ENCODE peak calls at places on chromosome 11, in five cellular contexts. O is right lobe of liver, Z is fibroblast of lung, J is caudate nucleus, Y is H9. S is an unnamed sample.

GRCh38 chr11:124339671-124340447 is 19.9 kb upstream of the OR8D2 start:
- DNase-seq in O (no peak), Z (no peak), J (no peak), Y (no peak), S (no peak)

GRCh38 chr11:9664276-9665171 is 647 bp downstream of the SWAP70 start:
- DNase-seq in O (peak; percentile 57), Z (peak; percentile 54), J (no peak), Y (peak; percentile 39), S (peak; percentile 55)

GRCh38 chr11:125163431-125164011 is 1.0 kb upstream of the PKNOX2 start:
- DNase-seq in O (no peak), Z (no peak), J (no peak), Y (peak; percentile 74), S (no peak)

GRCh38 chr11:86990079-86990478 is 34.9 kb upstream of the FZD4 start:
- DNase-seq in O (no peak), Z (peak; percentile 17), J (no peak), Y (no peak), S (no peak)

GRCh38 chr11:83865636-83866461 is 579.7 kb upstream of the CCDC90B start:
- DNase-seq in O (no peak), Z (peak; percentile 23), J (no peak), Y (no peak), S (no peak)

GRCh38 chr11:2591805-2592204 is 108.0 kb downstream of the KCNQ1OT1 start:
- DNase-seq in O (no peak), Z (no peak), J (no peak), Y (peak; percentile 23), S (no peak)

GRCh38 chr11:77705195-77705876 is 67.7 kb upstream of the CLNS1A start:
- DNase-seq in O (no peak), Z (peak; percentile 9), J (no peak), Y (no peak), S (no peak)

GRCh38 chr11:33722579-33723234 is 13.5 kb downstream of the CD59 start:
- DNase-seq in O (no peak), Z (peak; percentile 67), J (no peak), Y (no peak), S (no peak)

GRCh38 chr11:26949846-26950245 is 44.1 kb upstream of the FIBIN start:
- DNase-seq in O (no peak), Z (no peak), J (no peak), Y (no peak), S (no peak)

GRCh38 chr11:86660011-86660595 is 12.3 kb downstream of the ME3 start:
- DNase-seq in O (no peak), Z (peak; percentile 74), J (no peak), Y (no peak), S (no peak)

GRCh38 chr11:30583505-30584280 is 2.5 kb downstream of the MPPED2 start:
- DNase-seq in O (no peak), Z (no peak), J (no peak), Y (peak; percentile 39), S (no peak)

GRCh38 chr11:67584205-67584880 is 731 bp downstream of the GSTP1 start:
- DNase-seq in O (peak; percentile 54), Z (peak; percentile 67), J (peak; percentile 44), Y (no peak), S (no peak)

GRCh38 chr11:109001585-109001984 is 336.7 kb downstream of the DDX10 start:
- DNase-seq in O (no peak), Z (no peak), J (no peak), Y (no peak), S (no peak)

GRCh38 chr11:86606849-86607481 is 65.5 kb downstream of the ME3 start:
- DNase-seq in O (no peak), Z (no peak), J (no peak), Y (no peak), S (no peak)

GRCh38 chr11:96393753-96394348 is 4.0 kb downstream of the JRKL start:
- DNase-seq in O (no peak), Z (peak; percentile 66), J (no peak), Y (no peak), S (no peak)

GRCh38 chr11:110312670-110313069 is 16.3 kb upstream of the RDX start:
- DNase-seq in O (no peak), Z (no peak), J (no peak), Y (no peak), S (no peak)

GRCh38 chr11:120511804-120512726 is 517 bp downstream of the GRIK4 start:
- DNase-seq in O (no peak), Z (no peak), J (no peak), Y (no peak), S (peak; percentile 41)

GRCh38 chr11:34149786-34150185 is 44.4 kb downstream of the NAT10 start:
- DNase-seq in O (no peak), Z (peak; percentile 27), J (no peak), Y (peak; percentile 55), S (no peak)

GRCh38 chr11:114942207-114942606 is 263.9 kb downstream of the NXPE2 start:
- DNase-seq in O (no peak), Z (no peak), J (no peak), Y (no peak), S (no peak)

GRCh38 chr11:104328514-104328912 is 164.6 kb upstream of the PDGFD start:
- DNase-seq in O (no peak), Z (no peak), J (no peak), Y (no peak), S (no peak)

GRCh38 chr11:12591706-12592105 is 82.5 kb upstream of the TEAD1 start:
- DNase-seq in O (no peak), Z (no peak), J (no peak), Y (no peak), S (no peak)

GRCh38 chr11:64234840-64235379 is 526 bp downstream of the VEGFB start:
- DNase-seq in O (peak; percentile 73), Z (no peak), J (no peak), Y (no peak), S (no peak)

GRCh38 chr11:102555091-102555490 is 24.5 kb upstream of the MMP7 start:
- DNase-seq in O (no peak), Z (no peak), J (no peak), Y (no peak), S (no peak)

GRCh38 chr11:19868281-19868821 is 155.7 kb downstream of the NAV2 start:
- DNase-seq in O (no peak), Z (peak; percentile 91), J (no peak), Y (no peak), S (no peak)

GRCh38 chr11:69640995-69641581 is at the start of gene CCND1:
- DNase-seq in O (peak; percentile 81), Z (peak; percentile 94), J (no peak), Y (peak; percentile 95), S (no peak)

GRCh38 chr11:77557553-77557952 is 32.2 kb upstream of the AQP11 start:
- DNase-seq in O (no peak), Z (peak; percentile 21), J (no peak), Y (peak; percentile 64), S (no peak)

GRCh38 chr11:47234669-47235075 is 13.9 kb downstream of the ACP2 start:
- DNase-seq in O (peak; percentile 75), Z (no peak), J (no peak), Y (no peak), S (no peak)

GRCh38 chr11:93089474-93090102 is 108.2 kb downstream of the SLC36A4 start:
- DNase-seq in O (no peak), Z (peak; percentile 62), J (no peak), Y (peak; percentile 68), S (no peak)

GRCh38 chr11:8017071-8017470 is 29.9 kb downstream of the EIF3F start:
- DNase-seq in O (no peak), Z (no peak), J (no peak), Y (peak; percentile 17), S (no peak)

DNA sequence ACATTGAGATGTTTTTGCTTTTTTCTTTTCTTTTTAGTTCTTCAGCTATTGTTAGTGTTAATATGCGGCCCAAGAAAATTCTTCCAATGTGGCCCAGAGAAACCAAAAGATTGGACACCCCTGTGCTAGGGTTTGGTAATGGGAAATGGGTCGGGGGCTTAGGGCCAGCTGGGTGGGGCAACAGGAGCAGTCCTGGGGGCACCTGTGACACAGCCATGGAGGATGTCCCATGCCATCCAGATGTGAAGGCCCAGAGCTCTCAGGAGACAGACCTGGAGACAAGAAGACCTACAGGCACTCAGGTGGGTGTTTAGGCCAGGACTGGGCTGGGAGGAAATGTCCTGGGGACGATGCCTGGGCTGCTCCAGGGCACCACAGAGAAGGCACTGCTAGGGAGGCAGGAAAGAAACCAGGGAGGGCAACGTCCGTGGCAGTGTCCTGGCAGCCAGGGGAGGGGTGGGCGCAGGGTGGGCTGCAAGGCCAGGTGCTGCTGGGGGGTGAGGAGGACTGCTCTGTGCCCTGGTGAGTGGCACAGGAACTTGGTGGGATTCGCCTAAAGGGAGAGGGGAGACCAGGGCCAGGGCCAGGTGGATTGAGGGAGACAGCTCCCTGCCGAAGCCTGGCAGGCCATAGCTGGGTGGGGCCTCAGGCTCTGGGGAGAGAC is 21.4 kb downstream of the RELT start:
- DNase-seq in O (no peak), Z (no peak), J (no peak), Y (no peak), S (no peak)
- H3K27ac ChIP-seq in O (no peak overlapping the region), Z (no peak overlapping the region), J (no peak overlapping the region), Y (no peak overlapping the region), S (no peak overlapping the region)

GRCh38 chr11:565921-566509 is 5.2 kb downstream of the RASSF7 start:
- DNase-seq in O (no peak), Z (no peak), J (no peak), Y (peak; percentile 58), S (no peak)
- H3K27ac ChIP-seq in O (no peak overlapping the region), Z (no peak overlapping the region), J (no peak overlapping the region), Y (no peak overlapping the region), S (no peak overlapping the region)

GRCh38 chr11:75069473-75069872 is 27.2 kb downstream of the OR2AT4 start:
- DNase-seq in O (no peak), Z (no peak), J (no peak), Y (no peak), S (no peak)
- H3K27ac ChIP-seq in O (no peak overlapping the region), Z (no peak overlapping the region), J (no peak overlapping the region), Y (no peak overlapping the region), S (no peak overlapping the region)

GRCh38 chr11:44728085-44728410 is 1.3 kb downstream of the TSPAN18 start:
- DNase-seq in O (no peak), Z (no peak), J (no peak), Y (no peak), S (no peak)

GRCh38 chr11:44726278-44727113 is at the start of gene TSPAN18:
- DNase-seq in O (no peak), Z (no peak), J (no peak), Y (peak; percentile 85), S (no peak)

GRCh38 chr11:44727114-44727372 is 281 bp downstream of the TSPAN18 start:
- DNase-seq in O (no peak), Z (no peak), J (no peak), Y (no peak), S (no peak)

GRCh38 chr11:44728491-44728910 is 1.7 kb downstream of the TSPAN18 start:
- DNase-seq in O (no peak), Z (no peak), J (no peak), Y (peak; percentile 53), S (no peak)

GRCh38 chr11:44727373-44728084 is 767 bp downstream of the TSPAN18 start:
- DNase-seq in O (peak; percentile 86), Z (peak; percentile 62), J (peak; percentile 35), Y (peak; percentile 87), S (peak; percentile 69)
- H3K27ac ChIP-seq in O (no peak overlapping the region), Z (no peak overlapping the region), J (no peak overlapping the region), Y (no peak overlapping the region), S (no peak overlapping the region)

DNA sequence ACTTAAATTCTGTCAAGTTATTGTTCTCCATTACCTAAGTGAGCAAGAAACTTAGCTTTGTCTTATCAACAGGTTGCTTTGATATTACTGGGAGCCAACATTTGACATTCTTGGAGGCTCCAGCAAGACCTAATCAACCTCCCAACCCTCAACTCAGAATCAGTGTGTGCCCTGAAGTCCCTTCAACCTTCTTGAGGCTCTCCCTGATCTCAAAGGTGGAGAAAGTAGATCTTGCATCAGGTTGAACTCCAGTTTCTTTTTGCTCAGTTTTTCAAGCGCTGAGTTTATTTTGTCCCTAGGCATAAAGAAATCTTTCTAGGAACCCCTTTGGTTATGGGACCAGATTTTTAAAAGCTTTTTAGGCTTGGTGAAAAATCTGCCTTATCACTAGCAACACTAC is 1.4 kb downstream of the FAM111A start:
- DNase-seq in O (no peak), Z (no peak), J (no peak), Y (no peak), S (no peak)
- H3K27ac ChIP-seq in O (peak overlapping the region; percentile 99), Z (peak overlapping the region; percentile 63), J (peak overlapping the region; percentile 45), Y (no peak overlapping the region), S (peak overlapping the region; percentile 19)